ENCODE peak calls at places on chromosomes 16 and 17, in five cellular contexts. A is globus pallidus, H is AG09319, E is NCI-H1417, V is adipocyte. T is an unnamed sample.

GRCh38 chr16:79601978-79602609 is 1.6 kb upstream of the MAF start:
- DNase-seq in A (peak; percentile 85), H (peak; percentile 25), E (peak; percentile 84), V (peak; percentile 81), T (peak; percentile 89)

GRCh38 chr17:16925461-16926060 is 46.4 kb downstream of the TNFRSF13B start:
- DNase-seq in A (no peak), H (no peak), E (no peak), V (no peak), T (no peak)

GRCh38 chr17:73228748-73229236 is 32.9 kb downstream of the CPSF4L start:
- DNase-seq in A (peak; percentile 56), H (peak; percentile 62), E (peak; percentile 19), V (peak; percentile 88), T (peak; percentile 51)

GRCh38 chr16:51825740-51826139 is 674.7 kb upstream of the SALL1 start:
- DNase-seq in A (no peak), H (no peak), E (no peak), V (no peak), T (no peak)

GRCh38 chr17:17412331-17412730 is 64.5 kb upstream of the MED9 start:
- DNase-seq in A (no peak), H (no peak), E (no peak), V (peak; percentile 55), T (no peak)

GRCh38 chr17:77851921-77852320 is 106.6 kb upstream of the TNRC6C start:
- DNase-seq in A (no peak), H (no peak), E (no peak), V (no peak), T (no peak)

GRCh38 chr17:36742267-36743000 is 141.1 kb downstream of the MRM1 start:
- DNase-seq in A (no peak), H (no peak), E (peak; percentile 71), V (no peak), T (no peak)

GRCh38 chr16:62853887-62854286 is 817.6 kb upstream of the CDH8 start:
- DNase-seq in A (no peak), H (no peak), E (no peak), V (no peak), T (no peak)

GRCh38 chr17:8693328-8693727 is 51.3 kb downstream of the CCDC42 start:
- DNase-seq in A (no peak), H (no peak), E (no peak), V (no peak), T (no peak)

GRCh38 chr16:67456383-67457140 is 24.4 kb downstream of the ATP6V0D1 start:
- DNase-seq in A (no peak), H (no peak), E (no peak), V (peak; percentile 47), T (peak; percentile 79)

GRCh38 chr17:29624586-29624985 is 1.9 kb upstream of the CORO6 start:
- DNase-seq in A (no peak), H (no peak), E (no peak), V (no peak), T (no peak)

GRCh38 chr17:82226809-82227628 is 1.8 kb upstream of the SLC16A3 start:
- DNase-seq in A (no peak), H (no peak), E (no peak), V (no peak), T (no peak)

GRCh38 chr17:60109161-60109560 is 30.4 kb upstream of the HEATR6 start:
- DNase-seq in A (no peak), H (no peak), E (no peak), V (no peak), T (no peak)

GRCh38 chr17:76968707-76969597 is 100.7 kb downstream of the MGAT5B start:
- DNase-seq in A (no peak), H (no peak), E (peak; percentile 99), V (peak; percentile 7), T (peak; percentile 29)

GRCh38 chr17:70913086-70913485 is 743.8 kb downstream of the KCNJ2 start:
- DNase-seq in A (no peak), H (peak; percentile 10), E (no peak), V (peak; percentile 4), T (no peak)

GRCh38 chr16:48022496-48022895 is 133.3 kb downstream of the ABCC12 start:
- DNase-seq in A (no peak), H (no peak), E (no peak), V (no peak), T (no peak)

GRCh38 chr17:2390199-2390880 is 10.5 kb downstream of the MNT start:
- DNase-seq in A (no peak), H (no peak), E (no peak), V (no peak), T (no peak)

GRCh38 chr17:21218831-21219380 is 4.9 kb upstream of the TMEM11 start:
- DNase-seq in A (no peak), H (no peak), E (no peak), V (no peak), T (no peak)

GRCh38 chr17:41464682-41465081 is 2.5 kb downstream of the KRT32 start:
- DNase-seq in A (no peak), H (peak; percentile 73), E (no peak), V (peak; percentile 76), T (peak; percentile 68)

GRCh38 chr17:5896215-5896614 is 174.0 kb upstream of the WSCD1 start:
- DNase-seq in A (no peak), H (no peak), E (no peak), V (no peak), T (no peak)

GRCh38 chr16:27816561-27816960 is 247.0 kb downstream of the GSG1L start:
- DNase-seq in A (peak; percentile 79), H (no peak), E (no peak), V (no peak), T (no peak)

GRCh38 chr17:1491406-1492248 is 859 bp downstream of the MYO1C start:
- DNase-seq in A (peak; percentile 46), H (no peak), E (no peak), V (peak; percentile 87), T (peak; percentile 61)

GRCh38 chr16:29738514-29738913 is 7.3 kb downstream of the C16orf54 start:
- DNase-seq in A (no peak), H (no peak), E (no peak), V (no peak), T (no peak)

GRCh38 chr17:65783845-65784334 is 222.4 kb upstream of the AXIN2 start:
- DNase-seq in A (no peak), H (peak; percentile 54), E (no peak), V (peak; percentile 89), T (no peak)

GRCh38 chr16:47461598-47462266 is 601 bp downstream of the PHKB start:
- DNase-seq in A (peak; percentile 40), H (no peak), E (peak; percentile 71), V (peak; percentile 60), T (peak; percentile 34)

GRCh38 chr17:1492249-1493206 is at the start of gene MYO1C:
- DNase-seq in A (no peak), H (no peak), E (no peak), V (no peak), T (peak; percentile 86)

T was measured in thyroid gland.